ENCODE peak calls at places on chromosome 15, in nine cellular contexts. B is Peyer's patch, V is sigmoid colon, F is HepG2, W is AG10803, Y is tibial nerve, D is H9, O is MM.1S, C is cardiac fibroblast. K is an unnamed sample.

GRCh38 chr15:74174216-74174965 is 881 bp downstream of the ISLR start:
- DNase-seq in D (peak; percentile 35), B (peak; percentile 44), V (peak; percentile 82), Y (peak; percentile 60), W (peak; percentile 67), C (peak; percentile 42), O (no peak), F (no peak), K (no peak)

GRCh38 chr15:51912528-51912927 is 59.0 kb downstream of the LEO1 start:
- DNase-seq in W (no peak), O (no peak), V (no peak), D (no peak), B (no peak), Y (no peak), C (no peak), F (peak; percentile 83), K (no peak)

GRCh38 chr15:41838400-41838897 is at the start of gene PLA2G4B:
- DNase-seq in F (no peak), B (peak; percentile 70), D (no peak), W (no peak), Y (no peak), O (no peak), C (no peak), V (no peak), K (no peak)

GRCh38 chr15:67165653-67166260 is 88.7 kb downstream of the AAGAB start:
- DNase-seq in C (peak; percentile 72), W (no peak), O (no peak), D (peak; percentile 91), F (no peak), Y (no peak), B (peak; percentile 41), V (peak; percentile 52), K (no peak)

GRCh38 chr15:51833782-51834181 is 4.3 kb downstream of the TMOD3 start:
- DNase-seq in B (no peak), D (no peak), F (no peak), V (no peak), C (no peak), O (no peak), W (no peak), Y (no peak), K (no peak)

GRCh38 chr15:24955549-24955929 is 752 bp downstream of the SNRPN start:
- DNase-seq in Y (no peak), V (peak; percentile 65), O (no peak), C (no peak), F (no peak), W (no peak), D (no peak), B (peak; percentile 51), K (no peak)

GRCh38 chr15:25527118-25527517 is 88.3 kb upstream of the UBE3A start:
- DNase-seq in C (no peak), W (peak; percentile 25), D (no peak), V (no peak), F (no peak), O (no peak), B (no peak), Y (no peak), K (no peak)

GRCh38 chr15:63233667-63234419 is 43.6 kb upstream of the APH1B start:
- DNase-seq in W (peak; percentile 57), B (no peak), F (peak; percentile 33), C (peak; percentile 89), O (no peak), D (no peak), Y (no peak), V (no peak), K (no peak)

GRCh38 chr15:59236394-59236793 is 29.8 kb downstream of the LDHAL6B start:
- DNase-seq in D (no peak), C (no peak), B (peak; percentile 74), F (peak; percentile 43), Y (no peak), O (no peak), W (no peak), V (no peak), K (no peak)

GRCh38 chr15:60875681-60876080 is 353.4 kb downstream of the RORA start:
- DNase-seq in V (no peak), D (no peak), B (no peak), O (no peak), W (no peak), F (no peak), C (no peak), Y (no peak), K (no peak)

GRCh38 chr15:90959028-90959595 is 4.4 kb downstream of the RCCD1 start:
- DNase-seq in W (no peak), B (no peak), O (no peak), V (no peak), C (no peak), Y (no peak), F (no peak), D (no peak), K (no peak)

GRCh38 chr15:25251700-25252390 is 187.0 kb downstream of the UBE3A start:
- DNase-seq in V (peak; percentile 35), Y (no peak), B (no peak), O (no peak), C (no peak), F (no peak), W (no peak), D (peak; percentile 14), K (no peak)

GRCh38 chr15:31260646-31261265 is 65.9 kb upstream of the KLF13 start:
- DNase-seq in F (no peak), C (no peak), D (peak; percentile 14), B (peak; percentile 34), Y (no peak), V (peak; percentile 48), W (no peak), O (no peak), K (no peak)

GRCh38 chr15:57017024-57017423 is 98.6 kb downstream of the TCF12 start:
- DNase-seq in Y (no peak), W (no peak), O (no peak), D (no peak), C (peak; percentile 42), V (no peak), F (peak; percentile 15), B (no peak), K (no peak)

GRCh38 chr15:29476503-29477080 is 207.0 kb upstream of the NSMCE3 start:
- DNase-seq in V (no peak), D (no peak), Y (no peak), W (no peak), O (no peak), F (no peak), B (no peak), C (no peak), K (no peak)
- TF ChIP-seq CTCF in V (no peak), D (no peak), Y (no peak), W (no peak), O (no peak), F (no peak), B (no peak), C (no peak), K (no peak)

GRCh38 chr15:36844453-36845094 is 255.8 kb downstream of the MEIS2 start:
- DNase-seq in V (peak; percentile 61), O (no peak), W (peak; percentile 41), B (no peak), C (peak; percentile 26), Y (no peak), F (peak; percentile 13), D (no peak), K (no peak)
- TF ChIP-seq CTCF in V (no peak), O (no peak), W (peak; percentile 17), B (no peak), C (no peak), Y (no peak), F (no peak), D (no peak), K (no peak)

DNA sequence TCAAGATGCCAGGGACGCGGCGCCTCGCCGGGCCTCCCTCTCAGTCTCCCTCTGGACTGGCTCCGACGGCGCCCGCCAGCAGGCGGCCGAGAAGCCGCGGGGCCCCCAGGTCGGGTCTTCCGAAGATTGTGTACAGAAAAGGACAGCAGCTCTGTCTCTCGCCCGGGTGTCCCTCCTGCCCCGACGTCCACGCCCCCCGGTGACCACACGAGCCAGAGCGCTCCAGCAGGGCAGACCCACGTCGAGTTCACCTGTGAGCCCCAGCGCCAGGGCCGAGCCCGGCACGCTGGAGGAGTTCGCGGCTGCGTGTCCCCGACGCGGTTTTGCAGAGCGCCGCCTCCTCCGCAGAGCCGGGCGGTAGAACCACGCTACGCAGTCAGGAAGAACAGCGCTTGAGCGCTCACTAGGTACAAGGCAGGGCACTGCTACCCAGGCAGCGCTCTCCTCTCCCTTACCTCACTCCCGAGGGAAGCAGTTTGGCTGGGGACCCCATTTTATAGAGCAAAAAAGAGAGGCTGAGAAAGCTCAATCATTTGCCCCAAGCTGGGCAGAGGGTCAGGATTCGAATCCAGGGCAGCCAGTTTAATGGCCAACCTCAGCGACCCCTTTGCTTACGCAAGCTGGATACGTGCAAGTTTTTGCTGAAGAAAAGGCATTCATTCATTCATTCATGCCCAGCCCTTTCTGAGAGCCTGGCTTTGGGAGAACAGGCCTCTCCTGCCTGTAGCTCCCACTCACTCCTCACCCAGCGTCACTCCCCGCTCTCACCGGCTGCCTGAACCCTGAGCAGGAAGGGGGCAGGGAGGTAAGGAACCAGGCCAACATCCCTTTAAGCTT is 3.0 kb upstream of the TLE3 start:
- DNase-seq in B (peak; percentile 83), V (peak; percentile 85), F (peak; percentile 12), D (peak; percentile 54), Y (no peak), O (peak; percentile 86), C (peak; percentile 90), W (no peak), K (no peak)
- TF ChIP-seq CTCF in B (peak; percentile 12), V (no peak), F (peak; percentile 38), D (peak; percentile 52), Y (peak; percentile 49), O (peak; percentile 33), C (peak; percentile 27), W (peak; percentile 27), K (no peak)

GRCh38 chr15:58118272-58118671 is 19.9 kb upstream of the AQP9 start:
- DNase-seq in F (no peak), C (no peak), B (no peak), O (no peak), W (no peak), V (no peak), D (no peak), Y (no peak), K (no peak)

GRCh38 chr15:58114388-58114787 is 23.8 kb upstream of the AQP9 start:
- DNase-seq in F (no peak), B (no peak), O (no peak), C (no peak), W (no peak), D (no peak), Y (no peak), V (no peak), K (no peak)

GRCh38 chr15:58114812-58115211 is 23.4 kb upstream of the AQP9 start:
- DNase-seq in W (no peak), O (no peak), D (no peak), Y (no peak), B (no peak), V (no peak), C (no peak), F (no peak), K (no peak)

GRCh38 chr15:58117619-58118018 is 20.6 kb upstream of the AQP9 start:
- DNase-seq in V (no peak), B (no peak), F (peak; percentile 82), Y (no peak), C (no peak), O (no peak), W (no peak), D (no peak), K (no peak)

DNA sequence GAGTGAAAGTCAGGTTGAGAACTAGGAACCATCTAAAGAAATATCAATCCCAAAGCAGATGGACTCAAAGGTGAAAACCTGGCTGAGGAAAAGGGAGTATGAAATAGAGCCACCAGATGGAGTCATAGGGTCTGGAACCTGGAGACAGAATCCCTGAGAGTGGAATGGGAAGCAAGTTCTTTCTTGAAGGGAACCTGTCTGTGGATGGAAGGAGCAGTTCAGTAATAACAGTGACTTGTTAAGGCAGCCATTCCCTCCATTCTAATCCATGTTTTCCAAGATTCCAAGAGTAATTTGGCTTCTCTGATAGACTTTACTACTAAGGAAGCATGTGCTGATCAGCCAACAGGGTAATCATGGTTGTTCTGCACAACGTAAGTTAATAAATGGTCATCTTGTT is 22.5 kb upstream of the AQP9 start:
- DNase-seq in C (peak; percentile 37), O (no peak), Y (no peak), W (peak; percentile 22), B (no peak), D (no peak), F (peak; percentile 9), V (no peak), K (no peak)
- TF ChIP-seq CTCF in C (peak; percentile 31), O (no peak), Y (peak; percentile 9), W (peak; percentile 54), B (no peak), D (peak; percentile 46), F (peak; percentile 69), V (no peak), K (no peak)

K was measured in D721Med.